ENCODE peak calls at places on chromosome 1, in four cellular contexts. S, Q, G and Y are unnamed samples.

GRCh38 chr1:26530898-26531598 is 1.5 kb downstream of the RPS6KA1 start:
- DNase-seq in S (peak; percentile 89), Q (peak; percentile 80), G (no peak), Y (no peak)

GRCh38 chr1:211705439-211706205 is 30.2 kb upstream of the NEK2 start:
- DNase-seq in S (no peak), Q (no peak), G (no peak), Y (no peak)

GRCh38 chr1:145720878-145721671 is 1.8 kb downstream of the CD160 start:
- DNase-seq in S (peak; percentile 34), Q (peak; percentile 75), G (peak; percentile 67), Y (no peak)

GRCh38 chr1:190011585-190011984 is 466.1 kb downstream of the BRINP3 start:
- DNase-seq in S (no peak), Q (no peak), G (no peak), Y (no peak)

GRCh38 chr1:41851589-41851988 is 67.1 kb downstream of the HIVEP3 start:
- DNase-seq in S (no peak), Q (no peak), G (no peak), Y (peak; percentile 2)

GRCh38 chr1:167627865-167628641 is 2.0 kb upstream of the RCSD1 start:
- DNase-seq in S (no peak), Q (peak; percentile 93), G (peak; percentile 71), Y (no peak)

GRCh38 chr1:118326960-118327629 is 142.1 kb upstream of the SPAG17 start:
- DNase-seq in S (no peak), Q (no peak), G (no peak), Y (no peak)

GRCh38 chr1:32828341-32828740 is 10.9 kb downstream of the S100PBP start:
- DNase-seq in S (no peak), Q (no peak), G (no peak), Y (no peak)

GRCh38 chr1:225601902-225602589 is 50.9 kb downstream of the ENAH start:
- DNase-seq in S (no peak), Q (no peak), G (no peak), Y (no peak)

GRCh38 chr1:225824522-225824921 is 14.6 kb downstream of the EPHX1 start:
- DNase-seq in S (peak; percentile 76), Q (no peak), G (no peak), Y (no peak)

GRCh38 chr1:119409731-119410130 is 5.2 kb upstream of the HSD3B2 start:
- DNase-seq in S (peak; percentile 76), Q (no peak), G (no peak), Y (no peak)

GRCh38 chr1:228544921-228545591 is 57.9 kb downstream of the RNF187 start:
- DNase-seq in S (no peak), Q (no peak), G (no peak), Y (no peak)

GRCh38 chr1:98102369-98103030 is 181.7 kb upstream of the DPYD start:
- DNase-seq in S (no peak), Q (no peak), G (no peak), Y (no peak)

GRCh38 chr1:204340137-204340536 is 19.6 kb downstream of the PLEKHA6 start:
- DNase-seq in S (peak; percentile 97), Q (no peak), G (no peak), Y (no peak)

GRCh38 chr1:78651247-78651646 is 1.6 kb downstream of the IFI44 start:
- DNase-seq in S (no peak), Q (no peak), G (no peak), Y (peak; percentile 51)